ENCODE peak calls at places on chromosomes 1 and 21, in eight cellular contexts. B is GM23338, K is heart left ventricle, N is brain microvascular endothelial cell, A is neural progenitor cell, E is colonic mucosa, Z is gastrocnemius medialis, S is cardiac muscle cell. J is an unnamed sample. For H3K27me3, the result is how much of the 10 kb centered on the place peaks cover.

GRCh38 chr1:41486053-41486891 is 1.8 kb upstream of the EDN2 start:
- DNase-seq in B (peak), K (peak), N (peak), A (peak), E (no peak), Z (no peak), S (peak), J (no peak)

GRCh38 chr1:36397083-36397377 is 678 bp downstream of the LSM10 start:
- DNase-seq in B (no peak), K (no peak), N (no peak), A (no peak), E (no peak), Z (peak), S (no peak), J (no peak)

GRCh38 chr1:169497317-169497716 is 11.6 kb upstream of the SLC19A2 start:
- DNase-seq in B (no peak), K (no peak), N (no peak), A (no peak), E (no peak), Z (no peak), S (no peak), J (no peak)

GRCh38 chr21:41750532-41751151 is 16.2 kb downstream of the RIPK4 start:
- DNase-seq in B (no peak), K (peak), N (no peak), A (no peak), E (no peak), Z (no peak), S (no peak), J (no peak)

GRCh38 chr1:155871390-155871789 is 12.0 kb downstream of the SYT11 start:
- DNase-seq in B (no peak), K (peak), N (no peak), A (peak), E (no peak), Z (no peak), S (peak), J (no peak)

GRCh38 chr1:221620437-221621384 is 121.2 kb downstream of the DUSP10 start:
- DNase-seq in B (no peak), K (no peak), N (no peak), A (no peak), E (no peak), Z (no peak), S (peak), J (no peak)

GRCh38 chr1:91768786-91769697 is 116.9 kb downstream of the TGFBR3 start:
- DNase-seq in B (no peak), K (no peak), N (peak), A (no peak), E (no peak), Z (no peak), S (no peak), J (no peak)

GRCh38 chr1:65440915-65441314 is 20.4 kb downstream of the LEPR start:
- DNase-seq in B (no peak), K (no peak), N (no peak), A (no peak), E (no peak), Z (no peak), S (peak), J (no peak)

GRCh38 chr21:44871576-44872265 is 1.8 kb downstream of the PTTG1IP start:
- DNase-seq in B (no peak), K (peak), N (peak), A (no peak), E (peak), Z (peak), S (peak), J (no peak)

GRCh38 chr21:46266946-46267345 is 18.5 kb downstream of the MCM3AP start:
- DNase-seq in B (no peak), K (no peak), N (no peak), A (no peak), E (no peak), Z (no peak), S (no peak), J (no peak)

GRCh38 chr1:243801378-243801777 is 48.7 kb downstream of the AKT3 start:
- DNase-seq in B (no peak), K (no peak), N (no peak), A (no peak), E (no peak), Z (no peak), S (no peak), J (no peak)

GRCh38 chr1:3068400-3069361 is at the start of gene PRDM16:
- DNase-seq in B (peak), K (peak), N (peak), A (peak), E (peak), Z (no peak), S (peak), J (no peak)

GRCh38 chr1:3071507-3072177 is 2.6 kb downstream of the PRDM16 start:
- DNase-seq in B (no peak), K (peak), N (no peak), A (no peak), E (no peak), Z (no peak), S (no peak), J (no peak)

GRCh38 chr1:3070654-3071506 is 1.9 kb downstream of the PRDM16 start:
- DNase-seq in B (peak), K (peak), N (no peak), A (peak), E (no peak), Z (no peak), S (peak), J (no peak)

GRCh38 chr1:3069491-3070303 is 694 bp downstream of the PRDM16 start:
- DNase-seq in B (peak), K (no peak), N (peak), A (peak), E (peak), Z (no peak), S (peak), J (no peak)

GRCh38 chr1:3070304-3070653 is 1.3 kb downstream of the PRDM16 start:
- DNase-seq in B (no peak), K (no peak), N (no peak), A (peak), E (no peak), Z (no peak), S (no peak), J (no peak)
- H3K27me3 ChIP-seq in B (half or more), K (half or more), N (half or more), A (half or more), E (half or more), Z (half or more), S (half or more), J (half or more)

GRCh38 chr1:26998319-26999300 is 5.1 kb downstream of the TRNP1 start:
- DNase-seq in B (peak), K (no peak), N (no peak), A (no peak), E (no peak), Z (no peak), S (peak), J (no peak)
- H3K27me3 ChIP-seq in B (under half), K (under half), N (under half), A (under half), E (under half), Z (under half), S (under half), J (under half)

DNA sequence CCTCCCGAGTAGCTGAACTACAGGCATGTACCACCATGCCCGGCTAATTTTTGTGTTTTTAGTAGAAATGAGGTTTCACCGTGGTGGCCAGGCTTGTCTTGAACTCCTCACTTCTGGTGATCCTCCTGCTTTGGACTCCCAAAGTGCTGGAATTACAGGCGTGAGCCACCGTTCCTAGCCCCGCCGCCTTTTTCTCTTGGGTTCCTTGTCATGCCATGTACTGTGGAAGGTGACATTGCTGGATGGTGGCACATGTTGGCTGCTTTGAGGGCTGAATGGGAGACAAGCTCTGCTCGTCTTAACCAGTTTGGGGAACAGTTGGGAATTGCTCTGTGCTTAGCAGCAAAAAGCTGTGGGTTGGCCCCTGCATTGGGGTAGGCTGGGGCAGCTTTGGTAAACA is 22.7 kb downstream of the ACTL8 start:
- DNase-seq in B (no peak), K (no peak), N (no peak), A (no peak), E (no peak), Z (no peak), S (no peak), J (no peak)
- H3K27me3 ChIP-seq in B (under half), K (under half), N (under half), A (under half), E (under half), Z (under half), S (under half), J (under half)

GRCh38 chr1:17679856-17680255 is 75.3 kb upstream of the ACTL8 start:
- DNase-seq in B (no peak), K (no peak), N (no peak), A (no peak), E (no peak), Z (no peak), S (no peak), J (no peak)
- H3K27me3 ChIP-seq in B (under half), K (under half), N (under half), A (under half), E (under half), Z (under half), S (under half), J (under half)

GRCh38 chr1:152109231-152109997 is 5.8 kb downstream of the TCHH start:
- DNase-seq in B (peak), K (no peak), N (no peak), A (no peak), E (peak), Z (no peak), S (no peak), J (no peak)

GRCh38 chr1:152110860-152111514 is 4.3 kb downstream of the TCHH start:
- DNase-seq in B (peak), K (peak), N (peak), A (peak), E (peak), Z (no peak), S (peak), J (no peak)

GRCh38 chr1:152110365-152110859 is 4.8 kb downstream of the TCHH start:
- DNase-seq in B (peak), K (peak), N (peak), A (peak), E (peak), Z (no peak), S (peak), J (no peak)

GRCh38 chr1:152108899-152109222 is 6.4 kb downstream of the TCHH start:
- DNase-seq in B (peak), K (no peak), N (no peak), A (no peak), E (peak), Z (no peak), S (no peak), J (no peak)

DNA sequence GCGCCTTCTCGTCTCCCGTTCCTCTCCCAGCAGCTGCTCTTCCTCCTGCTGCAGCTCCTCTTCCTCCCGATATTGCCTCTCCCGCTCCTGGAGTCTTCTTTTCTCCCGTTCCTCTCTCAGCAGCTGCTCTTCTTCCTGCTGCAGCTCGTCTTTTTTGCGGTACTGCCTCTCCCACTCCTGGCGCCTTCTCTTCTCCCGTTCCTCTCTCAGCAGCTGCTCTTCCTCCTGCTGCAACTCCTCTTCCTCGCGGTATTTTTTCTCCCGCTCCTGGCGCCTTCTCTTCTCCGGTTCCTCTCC is 5.3 kb downstream of the TCHH start:
- DNase-seq in B (peak), K (no peak), N (no peak), A (no peak), E (no peak), Z (no peak), S (no peak), J (no peak)
- H3K27me3 ChIP-seq in B (half or more), K (half or more), N (half or more), A (half or more), E (half or more), Z (half or more), S (half or more), J (half or more)

DNA sequence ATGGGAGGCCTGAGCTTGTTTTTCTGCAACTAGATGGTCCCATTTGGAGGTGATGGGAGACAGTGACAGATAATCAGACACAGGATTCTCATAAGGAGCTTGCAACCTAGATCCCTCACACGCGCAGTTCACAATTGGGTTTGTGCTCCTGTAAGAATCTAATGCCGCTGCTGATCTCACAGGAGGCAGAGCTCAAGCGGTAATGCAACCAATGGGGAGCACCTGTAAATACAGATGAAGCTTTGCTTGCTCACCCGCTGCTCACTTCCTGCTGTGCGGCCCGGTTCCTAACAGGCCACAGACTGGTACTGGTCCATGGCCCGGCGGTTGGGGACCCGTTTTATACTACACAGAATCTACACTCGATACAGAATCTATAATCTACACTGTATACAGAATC is 52.6 kb upstream of the B3GALNT2 start:
- DNase-seq in B (no peak), K (no peak), N (no peak), A (no peak), E (no peak), Z (no peak), S (no peak), J (no peak)
- H3K27me3 ChIP-seq in B (under half), K (under half), N (under half), A (under half), E (under half), Z (under half), S (under half), J (under half)